ENCODE peak calls at places on chromosomes 7 and 10, in ten cellular contexts. One of them, this sample, is unnamed.

GRCh38 chr7:54846272-54846671 is 87.3 kb upstream of the SEC61G start:
- DNase-seq in GM23338: no peak
- DNase-seq in psoas muscle: no peak
- DNase-seq in heart left ventricle: no peak
- DNase-seq in pancreas: no peak
- DNase-seq in A549: no peak
- DNase-seq in colonic mucosa: no peak
- DNase-seq in GM12878: no peak
- DNase-seq in cardiac muscle cell: no peak
- DNase-seq in CD8-positive, alpha-beta memory T cell: no peak
- DNase-seq in this sample: no peak

GRCh38 chr10:79382491-79382941 is 35.2 kb downstream of the PPIF start:
- DNase-seq in GM23338: no peak
- DNase-seq in psoas muscle: peak; percentile 57
- DNase-seq in heart left ventricle: no peak
- DNase-seq in pancreas: peak; percentile 29
- DNase-seq in A549: no peak
- DNase-seq in colonic mucosa: peak; percentile 21
- DNase-seq in GM12878: no peak
- DNase-seq in cardiac muscle cell: no peak
- DNase-seq in CD8-positive, alpha-beta memory T cell: peak; percentile 26
- DNase-seq in this sample: no peak

GRCh38 chr7:149422065-149422913 is 38.6 kb downstream of the ZNF777 start:
- DNase-seq in GM23338: peak; percentile 94
- DNase-seq in psoas muscle: peak; percentile 67
- DNase-seq in heart left ventricle: peak; percentile 60
- DNase-seq in pancreas: peak; percentile 84
- DNase-seq in A549: peak; percentile 85
- DNase-seq in colonic mucosa: peak; percentile 60
- DNase-seq in GM12878: peak; percentile 9
- DNase-seq in cardiac muscle cell: peak; percentile 84
- DNase-seq in CD8-positive, alpha-beta memory T cell: peak; percentile 76
- DNase-seq in this sample: peak; percentile 73

GRCh38 chr7:125605241-125605640 is 675.6 kb upstream of the POT1 start:
- DNase-seq in GM23338: no peak
- DNase-seq in psoas muscle: no peak
- DNase-seq in heart left ventricle: no peak
- DNase-seq in pancreas: no peak
- DNase-seq in A549: no peak
- DNase-seq in colonic mucosa: no peak
- DNase-seq in GM12878: no peak
- DNase-seq in cardiac muscle cell: no peak
- DNase-seq in CD8-positive, alpha-beta memory T cell: no peak
- DNase-seq in this sample: no peak

GRCh38 chr7:98287486-98287959 is 6.0 kb downstream of the BRI3 start:
- DNase-seq in GM23338: peak; percentile 84
- DNase-seq in psoas muscle: no peak
- DNase-seq in heart left ventricle: no peak
- DNase-seq in pancreas: peak; percentile 84
- DNase-seq in A549: no peak
- DNase-seq in colonic mucosa: peak; percentile 91
- DNase-seq in GM12878: no peak
- DNase-seq in cardiac muscle cell: no peak
- DNase-seq in CD8-positive, alpha-beta memory T cell: no peak
- DNase-seq in this sample: peak; percentile 43

GRCh38 chr7:200704-201103 is 8.3 kb downstream of the FAM20C start:
- DNase-seq in GM23338: no peak
- DNase-seq in psoas muscle: no peak
- DNase-seq in heart left ventricle: no peak
- DNase-seq in pancreas: no peak
- DNase-seq in A549: no peak
- DNase-seq in colonic mucosa: no peak
- DNase-seq in GM12878: no peak
- DNase-seq in cardiac muscle cell: no peak
- DNase-seq in CD8-positive, alpha-beta memory T cell: no peak
- DNase-seq in this sample: no peak

GRCh38 chr10:95761939-95762492 is 6.1 kb downstream of the ENTPD1 start:
- DNase-seq in GM23338: no peak
- DNase-seq in psoas muscle: no peak
- DNase-seq in heart left ventricle: no peak
- DNase-seq in pancreas: no peak
- DNase-seq in A549: no peak
- DNase-seq in colonic mucosa: no peak
- DNase-seq in GM12878: no peak
- DNase-seq in cardiac muscle cell: no peak
- DNase-seq in CD8-positive, alpha-beta memory T cell: no peak
- DNase-seq in this sample: no peak

GRCh38 chr10:29895436-29895835 is 163.9 kb downstream of the JCAD start:
- DNase-seq in GM23338: peak; percentile 37
- DNase-seq in psoas muscle: peak; percentile 60
- DNase-seq in heart left ventricle: peak; percentile 87
- DNase-seq in pancreas: no peak
- DNase-seq in A549: no peak
- DNase-seq in colonic mucosa: peak; percentile 24
- DNase-seq in GM12878: no peak
- DNase-seq in cardiac muscle cell: no peak
- DNase-seq in CD8-positive, alpha-beta memory T cell: no peak
- DNase-seq in this sample: peak; percentile 16

GRCh38 chr7:12674861-12675260 is 12.6 kb upstream of the ARL4A start:
- DNase-seq in GM23338: peak; percentile 83
- DNase-seq in psoas muscle: no peak
- DNase-seq in heart left ventricle: no peak
- DNase-seq in pancreas: no peak
- DNase-seq in A549: peak; percentile 51
- DNase-seq in colonic mucosa: peak; percentile 51
- DNase-seq in GM12878: no peak
- DNase-seq in cardiac muscle cell: no peak
- DNase-seq in CD8-positive, alpha-beta memory T cell: peak; percentile 47
- DNase-seq in this sample: peak; percentile 71

GRCh38 chr7:111183373-111183772 is 92.4 kb downstream of the LRRN3 start:
- DNase-seq in GM23338: no peak
- DNase-seq in psoas muscle: no peak
- DNase-seq in heart left ventricle: no peak
- DNase-seq in pancreas: no peak
- DNase-seq in A549: no peak
- DNase-seq in colonic mucosa: no peak
- DNase-seq in GM12878: no peak
- DNase-seq in cardiac muscle cell: no peak
- DNase-seq in CD8-positive, alpha-beta memory T cell: no peak
- DNase-seq in this sample: no peak

GRCh38 chr7:155542276-155542675 is 4.1 kb downstream of the CNPY1 start:
- DNase-seq in GM23338: no peak
- DNase-seq in psoas muscle: no peak
- DNase-seq in heart left ventricle: no peak
- DNase-seq in pancreas: no peak
- DNase-seq in A549: no peak
- DNase-seq in colonic mucosa: no peak
- DNase-seq in GM12878: no peak
- DNase-seq in cardiac muscle cell: no peak
- DNase-seq in CD8-positive, alpha-beta memory T cell: no peak
- DNase-seq in this sample: no peak

GRCh38 chr10:95651346-95652115 is 5.0 kb downstream of the ALDH18A1 start:
- DNase-seq in GM23338: no peak
- DNase-seq in psoas muscle: no peak
- DNase-seq in heart left ventricle: no peak
- DNase-seq in pancreas: no peak
- DNase-seq in A549: no peak
- DNase-seq in colonic mucosa: no peak
- DNase-seq in GM12878: no peak
- DNase-seq in cardiac muscle cell: no peak
- DNase-seq in CD8-positive, alpha-beta memory T cell: no peak
- DNase-seq in this sample: no peak

GRCh38 chr10:73810735-73811465 is 498 bp downstream of the NDST2 start:
- DNase-seq in GM23338: peak; percentile 66
- DNase-seq in psoas muscle: peak; percentile 67
- DNase-seq in heart left ventricle: peak; percentile 43
- DNase-seq in pancreas: peak; percentile 86
- DNase-seq in A549: peak; percentile 29
- DNase-seq in colonic mucosa: peak; percentile 57
- DNase-seq in GM12878: no peak
- DNase-seq in cardiac muscle cell: peak; percentile 28
- DNase-seq in CD8-positive, alpha-beta memory T cell: peak; percentile 82
- DNase-seq in this sample: no peak

GRCh38 chr10:77972148-77972547 is 45.6 kb upstream of the DLG5 start:
- DNase-seq in GM23338: no peak
- DNase-seq in psoas muscle: no peak
- DNase-seq in heart left ventricle: no peak
- DNase-seq in pancreas: no peak
- DNase-seq in A549: no peak
- DNase-seq in colonic mucosa: no peak
- DNase-seq in GM12878: no peak
- DNase-seq in cardiac muscle cell: no peak
- DNase-seq in CD8-positive, alpha-beta memory T cell: no peak
- DNase-seq in this sample: no peak

DNA sequence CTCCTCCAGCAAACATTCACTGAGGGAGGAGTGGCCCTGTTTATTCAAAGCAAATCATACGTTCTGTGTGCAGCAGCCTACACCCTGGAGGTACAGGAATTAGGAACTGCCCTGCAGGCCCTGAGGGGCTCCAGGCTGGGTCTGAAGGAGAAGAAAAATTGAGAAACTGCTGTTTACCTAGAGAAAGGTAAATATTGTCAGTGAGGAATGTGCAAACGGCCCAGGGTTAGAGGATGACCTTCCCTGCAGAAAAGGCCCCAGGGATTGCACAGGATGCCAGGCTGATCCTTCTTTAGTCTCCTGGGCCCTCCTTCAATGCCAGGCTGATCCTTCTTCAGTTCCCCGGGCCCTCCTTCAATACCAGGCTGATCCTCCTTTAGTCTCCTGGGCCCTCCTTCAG is 5.7 kb downstream of the CALML5 start:
- DNase-seq in GM23338: no peak
- DNase-seq in psoas muscle: no peak
- DNase-seq in heart left ventricle: no peak
- DNase-seq in pancreas: no peak
- DNase-seq in A549: peak; percentile 33
- DNase-seq in colonic mucosa: no peak
- DNase-seq in GM12878: no peak
- DNase-seq in cardiac muscle cell: no peak
- DNase-seq in CD8-positive, alpha-beta memory T cell: no peak
- DNase-seq in this sample: no peak
- H3K4me3 ChIP-seq in GM23338: no peak overlapping the region
- H3K4me3 ChIP-seq in psoas muscle: no peak overlapping the region
- H3K4me3 ChIP-seq in heart left ventricle: no peak overlapping the region
- H3K4me3 ChIP-seq in pancreas: no peak overlapping the region
- H3K4me3 ChIP-seq in A549: no peak overlapping the region
- H3K4me3 ChIP-seq in colonic mucosa: no peak overlapping the region
- H3K4me3 ChIP-seq in GM12878: no peak overlapping the region
- H3K4me3 ChIP-seq in cardiac muscle cell: no peak overlapping the region
- H3K4me3 ChIP-seq in CD8-positive, alpha-beta memory T cell: no peak overlapping the region
- H3K4me3 ChIP-seq in this sample: no peak overlapping the region

GRCh38 chr7:74143383-74143782 is 30.8 kb upstream of the EIF4H start:
- DNase-seq in GM23338: no peak
- DNase-seq in psoas muscle: no peak
- DNase-seq in heart left ventricle: no peak
- DNase-seq in pancreas: no peak
- DNase-seq in A549: no peak
- DNase-seq in colonic mucosa: no peak
- DNase-seq in GM12878: no peak
- DNase-seq in cardiac muscle cell: no peak
- DNase-seq in CD8-positive, alpha-beta memory T cell: no peak
- DNase-seq in this sample: no peak

GRCh38 chr7:74138334-74138867 is 35.8 kb upstream of the EIF4H start:
- DNase-seq in GM23338: peak; percentile 56
- DNase-seq in psoas muscle: no peak
- DNase-seq in heart left ventricle: no peak
- DNase-seq in pancreas: no peak
- DNase-seq in A549: no peak
- DNase-seq in colonic mucosa: no peak
- DNase-seq in GM12878: no peak
- DNase-seq in cardiac muscle cell: no peak
- DNase-seq in CD8-positive, alpha-beta memory T cell: no peak
- DNase-seq in this sample: no peak

GRCh38 chr7:74138945-74139843 is 35.0 kb upstream of the EIF4H start:
- DNase-seq in GM23338: peak; percentile 89
- DNase-seq in psoas muscle: no peak
- DNase-seq in heart left ventricle: no peak
- DNase-seq in pancreas: peak; percentile 40
- DNase-seq in A549: no peak
- DNase-seq in colonic mucosa: no peak
- DNase-seq in GM12878: no peak
- DNase-seq in cardiac muscle cell: no peak
- DNase-seq in CD8-positive, alpha-beta memory T cell: no peak
- DNase-seq in this sample: peak; percentile 87

GRCh38 chr7:74141705-74142104 is 32.5 kb upstream of the EIF4H start:
- DNase-seq in GM23338: no peak
- DNase-seq in psoas muscle: no peak
- DNase-seq in heart left ventricle: no peak
- DNase-seq in pancreas: no peak
- DNase-seq in A549: no peak
- DNase-seq in colonic mucosa: no peak
- DNase-seq in GM12878: no peak
- DNase-seq in cardiac muscle cell: no peak
- DNase-seq in CD8-positive, alpha-beta memory T cell: no peak
- DNase-seq in this sample: no peak
- H3K27ac ChIP-seq in GM23338: no peak overlapping the region
- H3K27ac ChIP-seq in psoas muscle: no peak overlapping the region
- H3K27ac ChIP-seq in heart left ventricle: no peak overlapping the region
- H3K27ac ChIP-seq in pancreas: no peak overlapping the region
- H3K27ac ChIP-seq in A549: no peak overlapping the region
- H3K27ac ChIP-seq in colonic mucosa: no peak overlapping the region
- H3K27ac ChIP-seq in GM12878: no peak overlapping the region
- H3K27ac ChIP-seq in cardiac muscle cell: no peak overlapping the region
- H3K27ac ChIP-seq in CD8-positive, alpha-beta memory T cell: no peak overlapping the region
- H3K27ac ChIP-seq in this sample: no peak overlapping the region

DNA sequence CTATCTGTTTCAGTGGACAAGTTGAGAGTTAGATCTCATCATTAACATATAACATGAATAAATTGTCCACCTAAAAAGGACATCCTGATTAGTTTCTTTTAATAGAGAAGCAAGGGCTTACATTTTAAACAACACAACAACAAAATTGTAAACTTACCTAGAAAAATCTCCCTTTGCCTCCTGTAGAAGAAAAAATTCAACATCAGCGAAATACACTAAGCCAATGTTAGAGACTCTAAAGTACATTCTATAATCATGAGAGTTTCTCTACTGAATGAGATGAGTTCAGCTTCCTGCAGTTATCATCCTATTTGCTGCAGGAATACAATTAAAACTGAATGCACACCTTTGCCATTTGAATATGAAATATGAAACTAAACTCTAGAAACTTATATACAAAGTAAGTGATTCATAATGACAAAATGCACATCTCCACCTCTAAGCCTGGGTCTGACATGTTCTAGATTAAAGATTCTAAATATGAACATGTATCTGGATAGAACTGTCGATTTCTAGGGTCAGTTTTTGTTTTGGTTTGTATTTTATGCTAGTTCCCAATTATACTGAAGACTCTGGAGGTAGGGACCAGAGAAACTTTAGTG is 174.8 kb downstream of the PRPF18 start:
- DNase-seq in GM23338: no peak
- DNase-seq in psoas muscle: no peak
- DNase-seq in heart left ventricle: no peak
- DNase-seq in pancreas: no peak
- DNase-seq in A549: no peak
- DNase-seq in colonic mucosa: no peak
- DNase-seq in GM12878: no peak
- DNase-seq in cardiac muscle cell: no peak
- DNase-seq in CD8-positive, alpha-beta memory T cell: no peak
- DNase-seq in this sample: no peak
- H3K4me1 ChIP-seq in GM23338: peaks cover 28% of the 10 kb centered on the region
- H3K4me1 ChIP-seq in psoas muscle: no peaks in the 10 kb centered on the region
- H3K4me1 ChIP-seq in heart left ventricle: no peaks in the 10 kb centered on the region
- H3K4me1 ChIP-seq in pancreas: no peaks in the 10 kb centered on the region
- H3K4me1 ChIP-seq in A549: peaks cover 11% of the 10 kb centered on the region
- H3K4me1 ChIP-seq in colonic mucosa: no peaks in the 10 kb centered on the region
- H3K4me1 ChIP-seq in GM12878: peaks cover 52% of the 10 kb centered on the region
- H3K4me1 ChIP-seq in cardiac muscle cell: peaks cover 17% of the 10 kb centered on the region
- H3K4me1 ChIP-seq in CD8-positive, alpha-beta memory T cell: no peaks in the 10 kb centered on the region
- H3K4me1 ChIP-seq in this sample: no peaks in the 10 kb centered on the region

GRCh38 chr7:154304740-154305679 is 252.8 kb downstream of the DPP6 start:
- DNase-seq in GM23338: no peak
- DNase-seq in psoas muscle: no peak
- DNase-seq in heart left ventricle: no peak
- DNase-seq in pancreas: no peak
- DNase-seq in A549: no peak
- DNase-seq in colonic mucosa: no peak
- DNase-seq in GM12878: no peak
- DNase-seq in cardiac muscle cell: peak; percentile 52
- DNase-seq in CD8-positive, alpha-beta memory T cell: no peak
- DNase-seq in this sample: no peak
- H3K4me3 ChIP-seq in GM23338: no peak overlapping the region
- H3K4me3 ChIP-seq in psoas muscle: no peak overlapping the region
- H3K4me3 ChIP-seq in heart left ventricle: no peak overlapping the region
- H3K4me3 ChIP-seq in pancreas: no peak overlapping the region
- H3K4me3 ChIP-seq in A549: no peak overlapping the region
- H3K4me3 ChIP-seq in colonic mucosa: no peak overlapping the region
- H3K4me3 ChIP-seq in GM12878: no peak overlapping the region
- H3K4me3 ChIP-seq in cardiac muscle cell: no peak overlapping the region
- H3K4me3 ChIP-seq in CD8-positive, alpha-beta memory T cell: no peak overlapping the region
- H3K4me3 ChIP-seq in this sample: peak overlapping the region; percentile 55

This sample was measured in iPS DF 6.9.